ENCODE peak calls at places on chromosome 19, in eight cellular contexts. V is fibroblast of lung, E is foreskin keratinocyte, K is neural progenitor cell, U is AG04450, T is GM23338, Z is GM12864, H is bronchial epithelial cell. N is an unnamed sample.
A peak's percentile ranks its signal among the peaks of the same experiment; 100 is the strongest.

GRCh38 chr19:40130013-40130412 is 39.3 kb upstream of the ZNF780A start:
- DNase-seq in V (no peak), E (no peak), K (no peak), U (no peak), T (no peak), Z (no peak), H (peak; percentile 7), N (no peak)

GRCh38 chr19:11375143-11375948 is 880 bp downstream of the SWSAP1 start:
- DNase-seq in V (no peak), E (no peak), K (peak; percentile 59), U (no peak), T (peak; percentile 79), Z (no peak), H (no peak), N (no peak)

GRCh38 chr19:39448271-39448670 is 2.9 kb downstream of the SUPT5H start:
- DNase-seq in V (peak; percentile 68), E (no peak), K (no peak), U (no peak), T (no peak), Z (peak; percentile 53), H (peak; percentile 52), N (no peak)

GRCh38 chr19:8310342-8311055 is 2.3 kb upstream of the CD320 start:
- DNase-seq in V (no peak), E (no peak), K (no peak), U (no peak), T (no peak), Z (no peak), H (no peak), N (no peak)

GRCh38 chr19:46517471-46517870 is 21.8 kb upstream of the PNMA8B start:
- DNase-seq in V (no peak), E (no peak), K (no peak), U (no peak), T (no peak), Z (no peak), H (no peak), N (no peak)

GRCh38 chr19:56988271-56988670 is 131.5 kb upstream of the USP29 start:
- DNase-seq in V (no peak), E (no peak), K (no peak), U (no peak), T (no peak), Z (no peak), H (no peak), N (no peak)

GRCh38 chr19:13978306-13978705 is 26.0 kb downstream of the DCAF15 start:
- DNase-seq in V (no peak), E (no peak), K (peak; percentile 97), U (no peak), T (peak; percentile 99), Z (no peak), H (peak; percentile 53), N (peak; percentile 87)

GRCh38 chr19:2949939-2950285 is 5.1 kb upstream of the ZNF77 start:
- DNase-seq in V (peak; percentile 63), E (no peak), K (no peak), U (no peak), T (peak; percentile 65), Z (no peak), H (peak; percentile 21), N (no peak)

GRCh38 chr19:3520166-3521103 is 14.3 kb downstream of the FZR1 start:
- DNase-seq in V (no peak), E (no peak), K (no peak), U (no peak), T (peak; percentile 62), Z (no peak), H (peak; percentile 87), N (no peak)

GRCh38 chr19:6750062-6750461 is 10.6 kb downstream of the TRIP10 start:
- DNase-seq in V (no peak), E (no peak), K (no peak), U (no peak), T (no peak), Z (no peak), H (no peak), N (no peak)

GRCh38 chr19:2623743-2624142 is 78.8 kb downstream of the GNG7 start:
- DNase-seq in V (no peak), E (no peak), K (no peak), U (no peak), T (no peak), Z (no peak), H (no peak), N (no peak)

GRCh38 chr19:12880551-12881171 is 588 bp downstream of the DNASE2 start:
- DNase-seq in V (peak; percentile 27), E (no peak), K (peak; percentile 69), U (no peak), T (peak; percentile 57), Z (no peak), H (no peak), N (no peak)

GRCh38 chr19:49331616-49332055 is 3.6 kb upstream of the CD37 start:
- DNase-seq in V (peak; percentile 51), E (no peak), K (peak; percentile 64), U (no peak), T (peak; percentile 74), Z (peak; percentile 76), H (peak; percentile 61), N (no peak)

GRCh38 chr19:48329167-48329891 is 4.0 kb downstream of the EMP3 start:
- DNase-seq in V (peak; percentile 65), E (peak; percentile 42), K (no peak), U (no peak), T (peak; percentile 85), Z (no peak), H (peak; percentile 68), N (no peak)

GRCh38 chr19:48806518-48806817 is 4.4 kb downstream of the BCAT2 start:
- DNase-seq in V (no peak), E (no peak), K (peak; percentile 84), U (no peak), T (peak; percentile 94), Z (no peak), H (no peak), N (no peak)

GRCh38 chr19:33267706-33268105 is 34.6 kb downstream of the CEBPA start:
- DNase-seq in V (no peak), E (no peak), K (no peak), U (no peak), T (no peak), Z (no peak), H (no peak), N (no peak)

GRCh38 chr19:45716314-45717130 is 14.2 kb downstream of the FBXO46 start:
- DNase-seq in V (no peak), E (no peak), K (peak; percentile 40), U (no peak), T (peak; percentile 61), Z (no peak), H (peak; percentile 52), N (no peak)

GRCh38 chr19:38163419-38164290 is 60.4 kb downstream of the DPF1 start:
- DNase-seq in V (no peak), E (no peak), K (no peak), U (no peak), T (no peak), Z (no peak), H (no peak), N (no peak)

GRCh38 chr19:30336290-30336689 is 35.9 kb upstream of the ZNF536 start:
- DNase-seq in V (no peak), E (no peak), K (no peak), U (no peak), T (no peak), Z (no peak), H (no peak), N (no peak)

GRCh38 chr19:49957262-49957915 is 3.6 kb downstream of the SIGLEC11 start:
- DNase-seq in V (no peak), E (no peak), K (no peak), U (no peak), T (no peak), Z (no peak), H (no peak), N (no peak)

GRCh38 chr19:46392252-46392801 is 21.0 kb downstream of the CCDC8 start:
- DNase-seq in V (no peak), E (no peak), K (no peak), U (no peak), T (no peak), Z (no peak), H (no peak), N (no peak)

GRCh38 chr19:14686411-14686810 is 3.4 kb upstream of the ZNF333 start:
- DNase-seq in V (no peak), E (no peak), K (peak; percentile 8), U (no peak), T (peak; percentile 61), Z (no peak), H (peak; percentile 35), N (no peak)

GRCh38 chr19:53878786-53879144 is 3.2 kb upstream of the PRKCG start:
- DNase-seq in V (peak; percentile 16), E (no peak), K (no peak), U (no peak), T (no peak), Z (no peak), H (no peak), N (no peak)

GRCh38 chr19:9219489-9219888 is at the start of gene OR7D4:
- DNase-seq in V (no peak), E (no peak), K (no peak), U (no peak), T (no peak), Z (no peak), H (no peak), N (no peak)

GRCh38 chr19:50190439-50190891 is 13.0 kb upstream of the MYH14 start:
- DNase-seq in V (no peak), E (no peak), K (no peak), U (no peak), T (no peak), Z (no peak), H (no peak), N (no peak)

GRCh38 chr19:52648336-52648990 is 10.3 kb upstream of the ZNF83 start:
- DNase-seq in V (peak; percentile 85), E (peak; percentile 51), K (no peak), U (no peak), T (no peak), Z (no peak), H (peak; percentile 27), N (no peak)

GRCh38 chr19:37551123-37551993 is 43.2 kb downstream of the ZNF571 start:
- DNase-seq in V (peak; percentile 71), E (peak; percentile 49), K (no peak), U (peak; percentile 7), T (peak; percentile 58), Z (peak; percentile 59), H (peak; percentile 40), N (no peak)

GRCh38 chr19:5131866-5132561 is 163.1 kb downstream of the KDM4B start:
- DNase-seq in V (peak; percentile 19), E (no peak), K (peak; percentile 78), U (no peak), T (no peak), Z (no peak), H (peak; percentile 11), N (no peak)
- TF ChIP-seq CTCF in V (no peak), E (no peak), K (no peak), U (no peak), T (no peak), Z (no peak), H (no peak), N (no peak)

GRCh38 chr19:1465191-1466016 is 13.6 kb downstream of the C19orf25 start:
- DNase-seq in V (no peak), E (no peak), K (peak; percentile 59), U (no peak), T (peak; percentile 78), Z (no peak), H (peak; percentile 42), N (no peak)
- TF ChIP-seq CTCF in V (peak; percentile 44), E (peak; percentile 60), K (no peak), U (peak; percentile 52), T (peak; percentile 40), Z (peak; percentile 48), H (peak; percentile 70), N (peak; percentile 66)

GRCh38 chr19:19386373-19386869 is 19.1 kb upstream of the GATAD2A start:
- DNase-seq in V (no peak), E (no peak), K (no peak), U (no peak), T (peak; percentile 52), Z (no peak), H (no peak), N (no peak)
- TF ChIP-seq CTCF in V (peak; percentile 27), E (peak; percentile 41), K (peak; percentile 11), U (peak; percentile 32), T (peak; percentile 36), Z (peak; percentile 30), H (peak; percentile 35), N (no peak)

GRCh38 chr19:23305555-23305954 is 55.4 kb upstream of the ZNF724 start:
- DNase-seq in V (no peak), E (no peak), K (no peak), U (no peak), T (peak; percentile 23), Z (no peak), H (no peak), N (no peak)
- TF ChIP-seq CTCF in V (no peak), E (peak; percentile 25), K (no peak), U (no peak), T (no peak), Z (no peak), H (peak; percentile 9), N (no peak)

N was measured in type B pancreatic cell.